ENCODE peak calls at places on chromosomes 16 and 17, in five cellular contexts. W, V, P, B and X are unnamed samples. For H3K4me1, the result is how much of the 10 kb centered on the place peaks cover.

GRCh38 chr17:57396515-57396921 is 140.2 kb downstream of the MSI2 start:
- DNase-seq in V (no peak), P (no peak), B (no peak), W (no peak), X (no peak)

GRCh38 chr17:9837551-9838471 is 12.1 kb downstream of the GLP2R start:
- DNase-seq in V (peak), P (peak), B (peak), W (no peak), X (no peak)

GRCh38 chr17:7237266-7237760 is 1.9 kb downstream of the PHF23 start:
- DNase-seq in V (no peak), B (no peak), P (no peak), W (no peak), X (no peak)

GRCh38 chr17:64627797-64628196 is 34.3 kb downstream of the SMURF2 start:
- DNase-seq in P (no peak), B (no peak), W (no peak), V (no peak), X (no peak)

GRCh38 chr16:17026600-17027242 is 444.0 kb downstream of the XYLT1 start:
- DNase-seq in P (no peak), B (no peak), V (no peak), W (no peak), X (no peak)

GRCh38 chr16:53502331-53503269 is at the start of gene AKTIP:
- DNase-seq in W (peak), V (no peak), P (no peak), B (peak), X (peak)

GRCh38 chr17:55208078-55208812 is 56.5 kb upstream of the HLF start:
- DNase-seq in B (no peak), P (no peak), V (no peak), W (no peak), X (no peak)

GRCh38 chr17:35893751-35894150 is 13.6 kb upstream of the CCL5 start:
- DNase-seq in P (no peak), W (no peak), V (no peak), B (no peak), X (no peak)

GRCh38 chr16:24906199-24906808 is 60.5 kb downstream of the SLC5A11 start:
- DNase-seq in W (no peak), P (no peak), V (no peak), B (no peak), X (no peak)

GRCh38 chr16:49527621-49528020 is 154.0 kb downstream of the C16orf78 start:
- DNase-seq in W (peak), B (peak), P (no peak), V (peak), X (no peak)

GRCh38 chr17:1627987-1628855 is at the start of gene SLC43A2:
- DNase-seq in V (peak), B (peak), P (peak), W (peak), X (peak)

GRCh38 chr17:56121661-56122060 is 31.6 kb upstream of the ANKFN1 start:
- DNase-seq in P (no peak), W (no peak), V (no peak), B (no peak), X (no peak)

GRCh38 chr16:24499193-24499814 is 40.1 kb upstream of the RBBP6 start:
- DNase-seq in B (no peak), P (no peak), W (no peak), V (no peak), X (no peak)

GRCh38 chr16:8721693-8722348 is 47.4 kb downstream of the ABAT start:
- DNase-seq in V (no peak), W (no peak), B (no peak), P (no peak), X (no peak)

GRCh38 chr17:50219345-50219744 is 17.9 kb upstream of the COL1A1 start:
- DNase-seq in P (no peak), W (no peak), V (no peak), B (peak), X (no peak)

GRCh38 chr17:5587431-5588032 is 3.2 kb upstream of the NLRP1 start:
- DNase-seq in W (no peak), P (no peak), B (peak), V (peak), X (no peak)

GRCh38 chr17:81556863-81557262 is 4.7 kb upstream of the FAAP100 start:
- DNase-seq in B (no peak), W (no peak), V (no peak), P (no peak), X (no peak)

GRCh38 chr16:56609463-56609921 is 1.1 kb downstream of the MT2A start:
- DNase-seq in W (no peak), P (peak), B (peak), V (peak), X (peak)

GRCh38 chr16:64092284-64092683 is 1029.6 kb downstream of the CDH11 start:
- DNase-seq in W (no peak), V (no peak), B (no peak), P (no peak), X (no peak)

GRCh38 chr16:85557083-85557975 is 55.8 kb upstream of the GSE1 start:
- DNase-seq in W (no peak), V (no peak), B (peak), P (peak), X (no peak)

GRCh38 chr17:53516643-53517042 is 306.1 kb upstream of the KIF2B start:
- DNase-seq in P (no peak), W (no peak), B (no peak), V (no peak), X (no peak)

GRCh38 chr16:87057291-87057881 is 259.8 kb downstream of the C16orf95 start:
- DNase-seq in W (no peak), V (no peak), P (no peak), B (no peak), X (no peak)

GRCh38 chr16:29992371-29992967 is 2.9 kb downstream of the HIRIP3 start:
- DNase-seq in V (no peak), P (no peak), B (no peak), W (no peak), X (no peak)

GRCh38 chr17:64975318-64976087 is 56.2 kb upstream of the LRRC37A3 start:
- DNase-seq in B (peak), V (peak), P (peak), W (peak), X (peak)

GRCh38 chr17:66493283-66494019 is 191.0 kb downstream of the PRKCA start:
- DNase-seq in P (no peak), B (no peak), V (no peak), W (no peak), X (no peak)

GRCh38 chr17:57486978-57487377 is 230.7 kb downstream of the MSI2 start:
- DNase-seq in V (no peak), B (no peak), W (no peak), P (peak), X (no peak)

GRCh38 chr16:88467433-88468051 is 14.5 kb downstream of the ZFPM1 start:
- DNase-seq in W (no peak), B (no peak), P (no peak), V (no peak), X (no peak)

GRCh38 chr16:87410530-87410929 is 18.4 kb downstream of the MAP1LC3B start:
- DNase-seq in V (no peak), P (no peak), W (no peak), B (no peak), X (no peak)

GRCh38 chr17:62907961-62908360 is 58.1 kb upstream of the TANC2 start:
- DNase-seq in B (no peak), P (no peak), W (no peak), V (no peak), X (no peak)

GRCh38 chr17:2194778-2195417 is 108.7 kb downstream of the SMG6 start:
- DNase-seq in V (no peak), B (peak), W (no peak), P (no peak), X (no peak)

GRCh38 chr17:67490471-67490870 is 113.4 kb downstream of the PITPNC1 start:
- DNase-seq in W (no peak), V (no peak), P (no peak), B (peak), X (no peak)

GRCh38 chr17:49814781-49815496 is 26.5 kb downstream of the KAT7 start:
- DNase-seq in W (no peak), P (no peak), V (no peak), B (no peak), X (no peak)

GRCh38 chr17:70298929-70299529 is 129.7 kb downstream of the KCNJ2 start:
- DNase-seq in B (no peak), P (no peak), W (no peak), V (no peak), X (no peak)

GRCh38 chr16:31184888-31185287 is 4.9 kb downstream of the FUS start:
- DNase-seq in W (no peak), V (no peak), P (no peak), B (no peak), X (no peak)

GRCh38 chr16:31186176-31186575 is 6.2 kb downstream of the FUS start:
- DNase-seq in W (no peak), P (no peak), V (no peak), B (no peak), X (no peak)

GRCh38 chr16:31185339-31185738 is 5.4 kb downstream of the FUS start:
- DNase-seq in B (no peak), V (no peak), P (no peak), W (no peak), X (no peak)

GRCh38 chr16:31182391-31182790 is 2.5 kb downstream of the FUS start:
- DNase-seq in V (no peak), P (no peak), W (no peak), B (no peak), X (no peak)

DNA sequence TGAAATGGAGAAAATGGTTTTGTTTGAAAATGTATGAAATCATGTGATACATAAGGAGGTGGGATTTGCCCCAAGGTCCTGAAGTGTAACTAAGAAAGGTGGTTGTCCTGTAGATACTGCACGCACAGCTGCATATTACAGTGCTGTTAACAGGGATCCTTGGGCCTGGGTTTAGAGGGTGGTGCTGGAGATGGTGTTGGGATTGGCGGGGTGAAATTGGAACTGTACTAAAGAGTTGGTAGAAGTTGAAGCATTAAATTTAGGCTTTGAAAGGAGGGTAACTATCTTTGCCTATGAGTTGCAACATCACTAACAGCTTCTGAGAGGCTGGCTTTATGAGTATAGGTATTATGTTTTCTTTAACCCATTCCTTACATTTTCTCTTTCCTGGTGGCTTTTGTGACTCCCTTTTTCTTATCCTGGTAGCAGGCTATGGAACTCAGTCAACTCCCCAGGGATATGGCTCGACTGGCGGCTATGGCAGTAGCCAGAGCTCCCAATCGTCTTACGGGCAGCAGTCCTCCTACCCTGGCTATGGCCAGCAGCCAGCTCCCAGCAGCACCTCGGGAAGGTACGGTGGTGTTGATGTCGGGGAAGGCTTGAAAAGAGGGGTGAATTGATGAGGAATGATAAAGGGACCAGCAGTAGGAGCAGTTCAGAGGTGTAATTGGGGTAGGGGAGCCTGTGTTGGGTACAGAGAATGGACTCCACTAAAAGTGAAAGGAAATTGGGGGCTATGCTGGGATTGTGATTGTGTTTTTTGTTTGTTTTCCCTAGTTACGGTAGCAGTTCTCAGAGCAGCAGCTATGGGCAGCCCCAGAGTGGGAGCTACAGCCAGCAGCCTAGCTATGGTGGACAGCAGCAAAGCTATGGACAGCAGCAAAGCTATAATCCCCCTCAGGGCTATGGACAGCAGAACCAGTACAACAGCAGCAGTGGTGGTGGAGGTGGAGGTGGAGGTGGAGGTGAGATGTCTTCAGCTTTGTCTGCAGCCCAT is 3.8 kb downstream of the FUS start:
- DNase-seq in P (no peak), W (no peak), V (no peak), B (no peak), X (no peak)
- H3K4me1 ChIP-seq in P (under half), W (under half), V (under half), B (under half), X (half or more)

DNA sequence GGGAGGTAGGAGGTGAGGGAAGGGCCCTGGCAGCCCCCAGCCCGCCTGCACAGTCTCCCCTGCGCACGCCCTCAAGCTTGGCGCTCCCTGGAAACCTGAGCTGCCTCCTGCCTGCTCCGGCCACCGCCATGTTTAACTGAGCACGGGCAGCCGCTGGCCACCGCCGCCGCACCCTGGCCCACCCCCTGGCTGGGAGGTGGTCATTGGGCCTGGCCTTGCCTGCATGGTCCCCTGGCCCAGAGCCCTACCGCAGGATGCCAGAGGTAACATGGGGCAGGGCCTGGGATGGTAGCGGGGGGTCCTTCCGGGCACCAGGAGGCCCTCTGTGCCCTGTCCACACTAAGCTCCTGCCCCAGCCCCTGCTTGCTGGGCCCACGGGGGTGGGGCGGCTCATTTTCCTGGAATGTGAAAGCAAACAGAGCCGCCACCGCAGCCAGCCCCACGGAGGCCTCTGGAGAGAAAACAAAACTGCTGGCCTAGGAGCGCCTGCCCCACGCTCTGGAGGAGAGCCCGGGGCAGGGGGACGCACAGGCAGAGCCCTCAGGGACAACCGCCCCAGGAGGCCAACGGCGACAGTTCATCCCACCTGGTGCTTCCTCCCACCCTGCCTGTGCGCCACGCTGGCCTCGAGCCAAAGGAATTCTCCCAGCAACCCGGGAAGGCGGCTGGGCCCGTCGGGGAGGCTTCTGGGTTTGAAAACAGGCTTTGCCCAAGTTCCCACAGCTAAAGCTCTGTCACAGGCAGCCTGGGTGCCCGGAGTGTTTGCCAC is 8.9 kb downstream of the NHERF2 start:
- DNase-seq in W (no peak), B (no peak), P (peak), V (peak), X (peak)
- H3K4me1 ChIP-seq in W (under half), B (under half), P (half or more), V (under half), X (half or more)

DNA sequence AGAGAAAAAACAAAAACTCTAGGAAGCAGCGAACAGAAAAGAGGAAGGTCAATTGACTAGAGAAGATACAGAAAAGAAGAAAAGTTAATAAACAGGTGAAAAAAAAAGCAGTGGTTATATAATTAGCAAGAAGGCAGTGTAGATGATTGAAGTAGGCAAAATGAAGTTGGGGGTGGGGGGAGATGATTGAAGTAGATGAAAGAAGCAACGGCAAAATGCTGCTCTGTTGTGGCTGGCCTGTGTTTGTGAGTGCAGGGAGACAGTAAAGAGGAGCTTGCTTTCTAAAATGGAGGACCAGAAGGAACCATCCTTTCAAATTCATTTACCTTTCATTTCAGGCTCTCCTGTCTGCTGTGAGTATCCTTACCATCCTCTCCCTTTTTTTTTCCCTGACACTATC is 3.6 kb downstream of the EVI2B start:
- DNase-seq in W (no peak), B (no peak), V (no peak), P (no peak), X (no peak)
- H3K4me1 ChIP-seq in W (under half), B (under half), V (under half), P (under half), X (under half)

GRCh38 chr16:2034695-2035430 is 8.2 kb downstream of the NHERF2 start:
- DNase-seq in W (no peak), B (no peak), V (no peak), P (no peak), X (no peak)
- H3K4me1 ChIP-seq in W (under half), B (under half), V (under half), P (half or more), X (half or more)

GRCh38 chr17:72510454-72511016 is 389.7 kb downstream of the SOX9 start:
- DNase-seq in V (no peak), W (no peak), B (no peak), P (no peak), X (no peak)

GRCh38 chr17:72514321-72514861 is 393.6 kb downstream of the SOX9 start:
- DNase-seq in V (no peak), B (no peak), P (no peak), W (no peak), X (no peak)

GRCh38 chr17:72514888-72515287 is 394.1 kb downstream of the SOX9 start:
- DNase-seq in W (peak), P (peak), B (no peak), V (peak), X (no peak)

GRCh38 chr17:72511874-72512273 is 391.1 kb downstream of the SOX9 start:
- DNase-seq in V (no peak), P (no peak), B (no peak), W (no peak), X (peak)

GRCh38 chr17:72512649-72513556 is 392.1 kb downstream of the SOX9 start:
- DNase-seq in W (no peak), V (no peak), P (no peak), B (no peak), X (no peak)
- H3K4me1 ChIP-seq in W (under half), V (under half), P (under half), B (under half), X (half or more)

DNA sequence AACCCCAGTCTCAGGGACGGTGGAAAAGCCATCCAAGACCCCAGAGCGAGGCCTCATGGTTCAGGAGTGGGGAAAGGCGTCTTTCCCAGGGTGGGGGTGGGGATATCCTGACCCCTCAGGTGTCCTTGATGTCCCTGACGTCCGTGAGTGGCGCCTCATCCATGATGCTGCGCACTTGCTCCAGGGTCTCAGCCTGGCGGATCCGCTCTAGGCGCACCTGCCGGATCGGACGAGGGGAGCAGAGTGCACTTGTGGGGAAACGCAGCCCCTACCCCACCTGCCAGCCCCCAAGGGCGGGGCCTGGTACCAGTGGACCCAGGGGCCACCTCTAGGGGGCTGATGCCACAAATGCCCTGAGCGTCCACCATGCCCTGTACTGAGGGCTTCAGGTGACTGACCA is 20.2 kb downstream of the RABEP2 start:
- DNase-seq in V (no peak), P (no peak), B (no peak), W (no peak), X (no peak)
- H3K4me1 ChIP-seq in V (under half), P (under half), B (under half), W (under half), X (under half)

GRCh38 chr17:40915199-40915661 is 22.2 kb downstream of the KRT23 start:
- DNase-seq in W (no peak), P (no peak), V (no peak), B (no peak), X (no peak)
- H3K4me1 ChIP-seq in W (under half), P (under half), V (under half), B (under half), X (under half)